ENCODE peak calls at places on chromosomes 11 and 22, in eight cellular contexts. I, K, D, T, B, F, U and G are unnamed samples.

GRCh38 chr22:49994361-49995058 is 18.1 kb downstream of the IL17REL start:
- DNase-seq in I (peak; percentile 41), K (no peak), D (no peak), T (no peak), B (peak; percentile 81), F (no peak), U (peak; percentile 3), G (no peak)

GRCh38 chr11:120632579-120632978 is 121.0 kb downstream of the GRIK4 start:
- DNase-seq in I (no peak), K (no peak), D (no peak), T (no peak), B (no peak), F (no peak), U (no peak), G (no peak)

GRCh38 chr11:1054143-1055108 is 17.9 kb upstream of the MUC6 start:
- DNase-seq in I (peak; percentile 43), K (no peak), D (peak; percentile 59), T (no peak), B (no peak), F (peak; percentile 12), U (no peak), G (peak; percentile 83)

GRCh38 chr11:107996025-107996776 is 12.5 kb upstream of the CUL5 start:
- DNase-seq in I (no peak), K (no peak), D (no peak), T (no peak), B (no peak), F (no peak), U (no peak), G (no peak)

GRCh38 chr11:108122166-108122628 is 830 bp downstream of the ACAT1 start:
- DNase-seq in I (no peak), K (no peak), D (peak; percentile 33), T (peak; percentile 12), B (no peak), F (no peak), U (no peak), G (peak; percentile 28)

GRCh38 chr11:60952742-60953170 is 780 bp upstream of the SLC15A3 start:
- DNase-seq in I (no peak), K (no peak), D (no peak), T (no peak), B (no peak), F (no peak), U (no peak), G (no peak)

GRCh38 chr11:17649696-17650600 is 69.4 kb upstream of the MYOD1 start:
- DNase-seq in I (no peak), K (no peak), D (peak; percentile 12), T (peak; percentile 72), B (peak; percentile 61), F (no peak), U (no peak), G (peak; percentile 48)

GRCh38 chr11:86708671-86709070 is 36.3 kb upstream of the ME3 start:
- DNase-seq in I (no peak), K (no peak), D (no peak), T (no peak), B (no peak), F (no peak), U (no peak), G (no peak)

GRCh38 chr11:69292221-69292648 is 1.7 kb upstream of the MYEOV start:
- DNase-seq in I (peak; percentile 70), K (no peak), D (peak; percentile 34), T (peak; percentile 18), B (no peak), F (no peak), U (no peak), G (peak; percentile 47)

GRCh38 chr11:9990221-9990973 is 303.6 kb downstream of the SBF2 start:
- DNase-seq in I (no peak), K (no peak), D (peak; percentile 44), T (no peak), B (no peak), F (no peak), U (no peak), G (peak; percentile 71)

GRCh38 chr11:113251281-113251680 is 63.1 kb upstream of the TTC12 start:
- DNase-seq in I (no peak), K (no peak), D (no peak), T (no peak), B (no peak), F (no peak), U (no peak), G (no peak)

GRCh38 chr22:28030442-28030841 is 111.4 kb upstream of the PITPNB start:
- DNase-seq in I (no peak), K (no peak), D (no peak), T (no peak), B (no peak), F (no peak), U (no peak), G (no peak)

GRCh38 chr11:44205836-44206235 is 104.1 kb downstream of the ALX4 start:
- DNase-seq in I (no peak), K (no peak), D (no peak), T (no peak), B (no peak), F (no peak), U (no peak), G (no peak)

GRCh38 chr11:43789700-43790443 is 90.8 kb upstream of the ALKBH3 start:
- DNase-seq in I (no peak), K (no peak), D (peak; percentile 80), T (peak; percentile 72), B (no peak), F (no peak), U (no peak), G (peak; percentile 63)

GRCh38 chr22:45817705-45818104 is 146.1 kb downstream of the ATXN10 start:
- DNase-seq in I (no peak), K (no peak), D (no peak), T (no peak), B (no peak), F (no peak), U (no peak), G (no peak)

GRCh38 chr11:117221775-117222517 is 9.9 kb downstream of the PCSK7 start:
- DNase-seq in I (peak; percentile 83), K (no peak), D (peak; percentile 79), T (peak; percentile 64), B (peak; percentile 88), F (peak; percentile 84), U (no peak), G (peak; percentile 82)